ENCODE peak calls at places on chromosomes 16 and 17, in four cellular contexts. X, K, A and Y are unnamed samples.

GRCh38 chr16:85471469-85472431 is 141.4 kb upstream of the GSE1 start:
- DNase-seq in A (no peak), K (no peak), X (no peak), Y (no peak)

GRCh38 chr16:3752984-3753383 is 35.7 kb upstream of the TRAP1 start:
- DNase-seq in A (peak; percentile 15), K (no peak), X (no peak), Y (no peak)

GRCh38 chr16:68746951-68747350 is 9.9 kb downstream of the CDH1 start:
- DNase-seq in A (no peak), X (no peak), K (no peak), Y (no peak)

GRCh38 chr17:72976971-72977767 is 115.3 kb downstream of the SLC39A11 start:
- DNase-seq in X (peak; percentile 38), K (peak; percentile 82), A (no peak), Y (peak; percentile 80)

GRCh38 chr17:78476973-78477372 is 98.5 kb downstream of the PGS1 start:
- DNase-seq in K (no peak), X (no peak), A (no peak), Y (no peak)

GRCh38 chr16:88442811-88443576 is 10.1 kb upstream of the ZFPM1 start:
- DNase-seq in A (peak; percentile 84), X (no peak), K (peak; percentile 64), Y (peak; percentile 45)

GRCh38 chr16:67486805-67487204 is 3.5 kb upstream of the AGRP start:
- DNase-seq in X (no peak), A (no peak), K (no peak), Y (peak; percentile 71)

GRCh38 chr17:77886387-77886728 is 72.1 kb upstream of the TNRC6C start:
- DNase-seq in A (no peak), K (no peak), X (no peak), Y (no peak)

GRCh38 chr17:50533720-50534148 is 1.2 kb downstream of the EPN3 start:
- DNase-seq in X (no peak), A (peak; percentile 53), K (no peak), Y (peak; percentile 19)

GRCh38 chr16:1168837-1169236 is 15.9 kb downstream of the CACNA1H start:
- DNase-seq in K (no peak), A (no peak), X (no peak), Y (no peak)

GRCh38 chr16:13543850-13544249 is 376.1 kb upstream of the ERCC4 start:
- DNase-seq in A (no peak), K (no peak), X (no peak), Y (no peak)

GRCh38 chr17:20954794-20955193 is 88.0 kb downstream of the USP22 start:
- DNase-seq in A (no peak), K (no peak), X (no peak), Y (no peak)

GRCh38 chr17:20955437-20956323 is 87.1 kb downstream of the USP22 start:
- DNase-seq in K (no peak), A (no peak), X (no peak), Y (peak; percentile 21)

GRCh38 chr17:20948984-20949777 is 93.6 kb downstream of the USP22 start:
- DNase-seq in X (no peak), K (no peak), A (no peak), Y (no peak)

DNA sequence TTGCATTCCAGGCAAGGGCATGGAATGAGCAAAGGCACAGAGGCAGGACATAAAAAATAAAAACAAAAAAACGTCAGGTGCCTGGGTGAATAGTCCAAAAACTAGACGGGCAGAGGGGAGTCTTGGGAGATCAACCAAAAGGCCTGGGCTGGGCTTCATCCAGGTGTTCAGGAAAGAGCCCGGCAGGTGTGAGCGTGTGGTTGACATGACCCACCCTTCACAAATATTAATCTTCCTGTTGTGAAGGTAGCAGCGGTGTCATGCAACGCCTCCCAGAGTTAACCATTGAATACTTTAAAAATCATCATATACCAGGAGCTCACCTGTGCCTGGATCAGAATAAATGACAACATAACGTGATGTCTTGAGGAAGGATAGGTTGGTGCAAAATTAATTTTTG is 90.6 kb downstream of the USP22 start:
- DNase-seq in X (no peak), K (no peak), A (no peak), Y (no peak)
- TF ChIP-seq POLR2AphosphoS5 in X (no peak), K (no peak), A (no peak), Y (no peak)

GRCh38 chr17:496761-497586 is 144.4 kb upstream of the RPH3AL start:
- DNase-seq in A (no peak), X (no peak), K (no peak), Y (no peak)

GRCh38 chr17:493666-494065 is 141.1 kb upstream of the RPH3AL start:
- DNase-seq in K (no peak), A (no peak), X (no peak), Y (no peak)

GRCh38 chr17:499836-500543 is 147.4 kb upstream of the RPH3AL start:
- DNase-seq in X (no peak), A (peak; percentile 23), K (no peak), Y (no peak)

GRCh38 chr17:494601-495195 is 142.1 kb upstream of the RPH3AL start:
- DNase-seq in X (no peak), A (no peak), K (no peak), Y (peak; percentile 33)

GRCh38 chr17:497587-498034 is 145.0 kb upstream of the RPH3AL start:
- DNase-seq in A (no peak), X (no peak), K (no peak), Y (no peak)
- H2AFZ ChIP-seq in A (no peak overlapping the region), X (no peak overlapping the region), K (no peak overlapping the region), Y (no peak overlapping the region)

DNA sequence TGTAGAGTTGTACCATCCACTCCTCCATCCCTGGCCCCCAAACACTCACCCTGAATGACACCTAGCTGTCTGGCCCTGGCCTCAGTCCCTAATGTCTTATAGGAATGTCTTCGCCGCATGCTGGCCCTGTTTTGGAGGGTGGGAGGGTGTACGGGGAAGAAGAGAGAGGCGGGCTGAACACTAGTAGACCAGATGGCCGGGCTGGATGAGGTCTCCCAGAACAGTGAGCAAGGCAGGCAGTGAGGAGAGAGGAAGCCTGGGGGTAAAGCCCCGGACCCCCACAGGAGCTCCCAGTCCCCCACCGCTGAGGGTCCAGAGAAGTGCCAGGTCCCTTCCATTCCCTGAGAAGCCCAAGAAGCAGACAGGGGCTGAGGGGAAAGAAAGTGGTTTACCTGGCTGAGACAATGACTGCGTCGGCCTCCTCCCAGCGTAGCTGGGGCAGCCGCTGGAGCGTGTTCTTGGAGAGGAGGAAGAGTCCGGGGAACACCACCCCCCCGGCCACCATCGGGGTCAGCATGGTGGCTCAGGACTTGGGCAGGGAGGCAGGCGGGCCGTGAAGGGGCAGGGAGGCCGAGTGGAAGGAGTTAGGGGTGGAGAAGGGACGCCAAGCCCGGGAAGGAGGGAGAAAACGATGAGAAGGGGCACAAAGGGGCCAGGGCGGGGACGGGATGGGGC is 923 bp downstream of the TLCD3B start:
- DNase-seq in A (peak; percentile 44), K (no peak), X (no peak), Y (no peak)
- TF ChIP-seq POLR2AphosphoS5 in A (no peak), K (no peak), X (no peak), Y (no peak)

GRCh38 chr17:40364121-40364861 is at the start of gene GJD3:
- DNase-seq in X (no peak), K (no peak), A (peak; percentile 91), Y (no peak)

GRCh38 chr17:40364906-40365305 is 369 bp upstream of the GJD3 start:
- DNase-seq in X (no peak), A (no peak), K (no peak), Y (no peak)

GRCh38 chr17:40362696-40363479 is 1.6 kb downstream of the GJD3 start:
- DNase-seq in A (peak; percentile 94), X (no peak), K (peak; percentile 54), Y (peak; percentile 71)

GRCh38 chr17:40361925-40362695 is 2.4 kb downstream of the GJD3 start:
- DNase-seq in X (no peak), A (no peak), K (no peak), Y (no peak)

GRCh38 chr17:40363480-40363838 is 1.1 kb downstream of the GJD3 start:
- DNase-seq in K (no peak), X (no peak), A (no peak), Y (peak; percentile 31)
- H2AFZ ChIP-seq in K (no peak overlapping the region), X (no peak overlapping the region), A (peak overlapping the region; percentile 92), Y (peak overlapping the region; percentile 82)

GRCh38 chr16:89903908-89904515 is 14.7 kb upstream of the MC1R start:
- DNase-seq in X (no peak), K (no peak), A (no peak), Y (no peak)

GRCh38 chr16:89899879-89900481 is 18.7 kb upstream of the MC1R start:
- DNase-seq in K (no peak), A (no peak), X (no peak), Y (no peak)

GRCh38 chr16:89902980-89903379 is 15.7 kb upstream of the MC1R start:
- DNase-seq in K (no peak), X (no peak), A (no peak), Y (no peak)

GRCh38 chr16:89898201-89898967 is 20.3 kb upstream of the MC1R start:
- DNase-seq in A (no peak), K (no peak), X (no peak), Y (no peak)

GRCh38 chr16:89900885-89901284 is 17.8 kb upstream of the MC1R start:
- DNase-seq in A (no peak), X (no peak), K (no peak), Y (no peak)
- TF ChIP-seq POLR2AphosphoS5 in A (no peak), X (no peak), K (no peak), Y (no peak)

DNA sequence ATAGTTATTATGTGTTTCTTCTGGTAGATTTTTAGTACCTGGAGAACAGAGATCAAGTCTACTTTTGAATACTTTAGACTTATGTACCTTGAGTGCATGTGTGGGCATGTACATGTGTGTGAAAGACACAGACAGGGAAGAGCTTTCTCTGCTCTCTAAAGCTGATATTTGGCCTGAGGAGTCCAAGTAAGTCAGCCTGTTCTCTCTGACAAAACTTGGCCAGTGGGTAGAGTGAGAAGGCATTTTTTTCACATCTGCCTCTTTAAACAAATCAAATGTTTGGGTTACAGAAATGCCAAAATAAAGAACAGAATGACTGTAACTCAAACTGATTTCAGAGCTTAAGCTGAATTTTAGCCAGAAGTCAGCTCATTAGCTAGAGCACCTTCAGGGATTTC is 309.7 kb upstream of the DYNLRB2 start:
- DNase-seq in X (no peak), K (no peak), A (no peak), Y (no peak)
- H2AFZ ChIP-seq in X (no peak overlapping the region), K (no peak overlapping the region), A (no peak overlapping the region), Y (no peak overlapping the region)

GRCh38 chr16:84334482-84334881 is 33.9 kb upstream of the ATP2C2 start:
- DNase-seq in K (no peak), A (no peak), X (no peak), Y (no peak)
- TF ChIP-seq POLR2AphosphoS5 in K (no peak), A (no peak), X (no peak), Y (no peak)

GRCh38 chr17:58060596-58061191 is 22.5 kb upstream of the DYNLL2 start:
- DNase-seq in X (no peak), A (no peak), K (no peak), Y (peak; percentile 9)

GRCh38 chr17:58054641-58055040 is 28.6 kb upstream of the DYNLL2 start:
- DNase-seq in X (no peak), K (no peak), A (no peak), Y (no peak)

GRCh38 chr17:58056476-58056875 is 26.7 kb upstream of the DYNLL2 start:
- DNase-seq in K (no peak), A (no peak), X (no peak), Y (no peak)

GRCh38 chr17:58059141-58059540 is 24.1 kb upstream of the DYNLL2 start:
- DNase-seq in A (peak; percentile 64), K (no peak), X (no peak), Y (no peak)
- H2AFZ ChIP-seq in A (no peak overlapping the region), K (no peak overlapping the region), X (no peak overlapping the region), Y (no peak overlapping the region)